ENCODE peak calls at places on chromosome 6, in seven cellular contexts. A, K, Y, D, F, S and J are unnamed samples.

GRCh38 chr6:159916752-159917151 is 26.0 kb downstream of the MAS1 start:
- DNase-seq in D (no peak), S (no peak), A (no peak), Y (no peak), K (no peak), F (no peak), J (no peak)

GRCh38 chr6:104940881-104941693 is 15.8 kb upstream of the LIN28B start:
- DNase-seq in S (no peak), F (no peak), K (peak), Y (peak), A (peak), D (no peak), J (no peak)

GRCh38 chr6:2749972-2750600 is 636 bp downstream of the MYLK4 start:
- DNase-seq in D (no peak), Y (peak), S (peak), A (peak), F (peak), K (peak), J (no peak)

GRCh38 chr6:30443657-30444450 is 45.5 kb upstream of the HLA-E start:
- DNase-seq in A (peak), K (peak), S (no peak), D (no peak), Y (peak), F (no peak), J (no peak)

GRCh38 chr6:37761872-37762271 is 57.7 kb upstream of the ZFAND3 start:
- DNase-seq in K (no peak), A (no peak), Y (no peak), D (no peak), S (no peak), F (no peak), J (no peak)

GRCh38 chr6:130676077-130676772 is 151.0 kb upstream of the SMLR1 start:
- DNase-seq in S (no peak), Y (no peak), K (peak), F (no peak), D (no peak), A (no peak), J (no peak)

GRCh38 chr6:7624781-7625710 is 35.0 kb downstream of the SNRNP48 start:
- DNase-seq in A (no peak), D (no peak), F (no peak), S (no peak), K (no peak), Y (no peak), J (peak)

GRCh38 chr6:165900970-165901369 is 237.9 kb upstream of the PDE10A start:
- DNase-seq in F (no peak), K (no peak), D (no peak), Y (no peak), A (no peak), S (no peak), J (no peak)

GRCh38 chr6:73903155-73903554 is 207.2 kb downstream of the CD109 start:
- DNase-seq in K (no peak), S (no peak), A (no peak), F (no peak), D (no peak), Y (no peak), J (no peak)

GRCh38 chr6:40810176-40810575 is 223.0 kb upstream of the LRFN2 start:
- DNase-seq in A (no peak), Y (no peak), K (no peak), F (no peak), D (no peak), S (no peak), J (no peak)

GRCh38 chr6:152334555-152334954 is 302.6 kb downstream of the SYNE1 start:
- DNase-seq in A (no peak), S (no peak), F (no peak), K (no peak), Y (no peak), D (no peak), J (no peak)

GRCh38 chr6:149965191-149966020 is 1.7 kb downstream of the ULBP1 start:
- DNase-seq in S (no peak), Y (no peak), D (no peak), F (no peak), K (no peak), A (no peak), J (no peak)

GRCh38 chr6:158634695-158635426 is 9.7 kb downstream of the DYNLT1 start:
- DNase-seq in S (no peak), A (no peak), F (no peak), D (no peak), K (no peak), Y (no peak), J (no peak)

GRCh38 chr6:161168281-161168891 is 105.5 kb downstream of the AGPAT4 start:
- DNase-seq in Y (peak), A (peak), D (no peak), F (peak), S (no peak), K (peak), J (peak)

GRCh38 chr6:144710207-144710606 is 425.1 kb downstream of the UTRN start:
- DNase-seq in D (no peak), S (no peak), F (no peak), Y (peak), K (peak), A (peak), J (no peak)

GRCh38 chr6:36825452-36825851 is 13.8 kb downstream of the CPNE5 start:
- DNase-seq in A (no peak), Y (no peak), S (no peak), F (no peak), D (no peak), K (no peak), J (no peak)

GRCh38 chr6:11494786-11495564 is 42.6 kb upstream of the TMEM170B start:
- DNase-seq in S (no peak), K (no peak), F (no peak), D (no peak), Y (no peak), A (no peak), J (no peak)

GRCh38 chr6:52263709-52264320 is 19.5 kb upstream of the IL17F start:
- DNase-seq in K (peak), F (peak), D (peak), S (peak), A (peak), Y (peak), J (peak)

GRCh38 chr6:41074692-41075436 is 2.1 kb downstream of the NFYA start:
- DNase-seq in S (peak), K (peak), D (peak), F (no peak), Y (peak), A (peak), J (no peak)

GRCh38 chr6:13485923-13486557 is 1.4 kb downstream of the GFOD1 start:
- DNase-seq in F (no peak), Y (peak), K (peak), S (peak), D (peak), A (peak), J (no peak)

GRCh38 chr6:155389130-155389529 is 66.5 kb downstream of the NOX3 start:
- DNase-seq in F (no peak), A (no peak), D (no peak), K (peak), S (no peak), Y (peak), J (no peak)

GRCh38 chr6:40387871-40388264 is 199.3 kb downstream of the LRFN2 start:
- DNase-seq in S (no peak), A (no peak), D (no peak), Y (no peak), K (no peak), F (peak), J (no peak)

GRCh38 chr6:74066168-74066871 is 370.3 kb downstream of the CD109 start:
- DNase-seq in S (no peak), K (no peak), Y (peak), D (no peak), F (no peak), A (peak), J (no peak)

GRCh38 chr6:55919909-55920308 is 44.5 kb upstream of the BMP5 start:
- DNase-seq in S (no peak), A (no peak), D (no peak), K (no peak), F (no peak), Y (no peak), J (no peak)

GRCh38 chr6:57040011-57040410 is 6.5 kb upstream of the KIAA1586 start:
- DNase-seq in F (no peak), A (no peak), D (no peak), K (no peak), Y (no peak), S (no peak), J (no peak)
- TF ChIP-seq CTCF in F (no peak), A (peak), D (no peak), K (no peak), Y (no peak), S (no peak), J (no peak)

DNA sequence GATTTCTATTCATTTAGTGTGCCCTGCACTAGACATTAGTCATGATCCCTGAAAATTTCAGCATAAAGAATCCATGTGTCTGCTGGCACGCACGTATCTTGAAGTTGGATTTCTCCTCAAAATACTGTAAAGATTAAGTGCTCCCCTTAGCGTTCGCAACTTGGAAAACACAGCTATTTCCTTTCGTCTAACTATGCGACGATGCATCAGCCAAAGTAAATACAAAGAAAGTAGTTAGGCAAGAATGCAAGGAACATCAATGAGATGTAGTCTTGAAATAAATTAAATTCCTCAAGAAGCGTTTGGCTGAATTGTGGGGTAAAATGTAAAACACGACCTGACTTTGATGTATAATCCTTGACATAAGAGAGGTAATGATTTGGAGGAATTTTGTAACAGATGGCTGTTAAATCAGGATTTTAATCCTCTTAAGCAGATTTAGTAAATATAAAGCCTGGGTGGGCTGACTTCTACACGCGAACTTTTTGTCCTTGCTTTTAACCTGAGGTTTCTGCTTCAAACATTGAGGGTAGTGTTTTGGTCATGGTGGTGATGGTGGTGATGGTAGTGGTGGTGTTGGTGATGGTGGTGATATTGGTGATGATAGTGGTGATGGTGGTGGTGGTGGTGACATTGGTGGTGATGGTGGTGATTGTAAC is 88.2 kb downstream of the FOXF2 start:
- DNase-seq in D (no peak), Y (peak), S (no peak), F (no peak), K (peak), A (peak), J (peak)
- H3K4me3 ChIP-seq in D (no peak), Y (no peak), S (no peak), F (no peak), K (no peak), A (no peak), J (no peak)

DNA sequence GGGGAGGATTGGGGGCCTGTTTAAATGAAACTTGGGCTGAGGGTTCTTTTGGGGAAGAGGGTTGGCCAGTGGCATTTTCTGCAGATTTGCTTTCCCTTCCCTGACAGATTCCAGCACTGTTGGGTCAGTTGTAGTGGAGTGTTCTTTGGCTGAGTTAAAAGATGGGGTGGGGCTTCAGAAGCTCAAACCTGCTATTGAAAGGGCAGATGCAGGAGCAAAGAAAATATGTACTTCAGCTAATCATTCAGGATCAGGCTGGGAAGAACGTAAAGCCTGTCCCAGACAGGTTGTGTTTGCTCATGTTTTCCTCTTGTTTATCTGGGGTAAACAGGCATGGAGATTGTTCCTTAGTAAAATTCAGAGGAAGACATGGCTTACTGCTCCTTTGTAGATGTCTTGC is 2.5 kb downstream of the SASH1 start:
- DNase-seq in F (no peak), D (no peak), Y (no peak), A (no peak), K (no peak), S (peak), J (peak)
- TF ChIP-seq CTCF in F (no peak), D (no peak), Y (no peak), A (no peak), K (no peak), S (no peak), J (no peak)

DNA sequence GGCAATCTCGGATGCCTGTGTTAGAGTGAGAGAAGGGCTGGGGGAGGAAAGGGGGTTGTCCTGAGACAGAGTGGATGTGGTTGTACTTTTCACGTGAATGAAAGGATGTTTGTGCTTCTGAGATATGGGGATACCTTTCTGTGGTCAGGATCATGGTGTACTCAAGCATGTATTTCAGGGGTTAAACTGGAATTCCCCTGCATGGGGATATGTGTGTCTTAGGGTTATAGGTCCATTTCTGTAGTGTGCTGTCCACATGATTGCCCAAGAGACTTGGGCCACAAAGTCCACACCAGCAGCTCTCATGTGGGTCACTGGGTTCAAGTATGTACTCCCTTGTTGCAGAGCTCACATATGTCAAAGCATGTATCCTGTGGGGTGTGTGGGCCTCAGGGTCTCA is 10.5 kb downstream of the SYNGAP1 start:
- DNase-seq in A (no peak), F (no peak), K (no peak), Y (no peak), S (no peak), D (no peak), J (no peak)
- H3K4me3 ChIP-seq in A (no peak), F (no peak), K (no peak), Y (no peak), S (no peak), D (no peak), J (no peak)

DNA sequence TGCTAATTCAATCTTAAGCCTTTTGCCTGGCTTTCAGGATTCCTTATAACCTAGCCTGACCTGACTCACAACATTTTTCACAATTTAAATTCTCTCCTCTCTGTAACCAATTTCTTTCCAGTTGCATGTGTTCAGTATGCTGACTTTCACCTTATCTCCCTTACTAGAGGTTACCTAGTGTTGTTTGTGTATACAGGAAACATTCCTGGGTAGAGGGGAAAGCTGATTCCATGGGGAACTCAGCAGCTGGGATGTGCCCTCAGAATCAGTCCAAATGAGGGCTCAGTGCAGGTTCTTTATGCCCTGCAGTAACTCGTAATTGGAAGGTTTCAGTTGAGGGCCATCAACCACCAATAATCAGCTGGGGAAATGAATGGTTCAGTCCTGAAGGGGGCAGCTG is 18.5 kb downstream of the PKIB start:
- DNase-seq in K (no peak), A (no peak), Y (no peak), S (no peak), D (no peak), F (no peak), J (no peak)
- TF ChIP-seq CTCF in K (no peak), A (no peak), Y (no peak), S (no peak), D (no peak), F (no peak), J (no peak)

GRCh38 chr6:111088668-111089003 is 1.3 kb downstream of the SLC16A10 start:
- DNase-seq in F (no peak), S (no peak), A (no peak), Y (no peak), K (no peak), D (no peak), J (no peak)

GRCh38 chr6:111087871-111088667 is 766 bp downstream of the SLC16A10 start:
- DNase-seq in K (no peak), D (peak), A (peak), Y (no peak), F (no peak), S (no peak), J (no peak)

GRCh38 chr6:111087106-111087835 is at the start of gene SLC16A10:
- DNase-seq in A (peak), D (peak), F (peak), Y (no peak), K (no peak), S (peak), J (no peak)

GRCh38 chr6:111090766-111091165 is 3.5 kb downstream of the SLC16A10 start:
- DNase-seq in Y (no peak), F (no peak), D (no peak), S (no peak), A (no peak), K (no peak), J (no peak)

GRCh38 chr6:111086685-111087084 is 618 bp upstream of the SLC16A10 start:
- DNase-seq in S (no peak), Y (no peak), D (no peak), A (no peak), K (peak), F (no peak), J (no peak)
- H3K4me3 ChIP-seq in S (peak), Y (no peak), D (peak), A (peak), K (peak), F (no peak), J (peak)

GRCh38 chr6:31901953-31902643 is at the start of gene ZBTB12:
- DNase-seq in K (peak), A (peak), Y (peak), D (peak), F (peak), S (peak), J (peak)

GRCh38 chr6:31907158-31907813 is 5.4 kb upstream of the ZBTB12 start:
- DNase-seq in Y (peak), K (peak), S (no peak), F (no peak), A (peak), D (no peak), J (no peak)

GRCh38 chr6:31906122-31906521 is 4.2 kb upstream of the ZBTB12 start:
- DNase-seq in A (no peak), K (no peak), Y (no peak), S (no peak), F (no peak), D (no peak), J (no peak)

GRCh38 chr6:31903957-31904356 is 2.1 kb upstream of the ZBTB12 start:
- DNase-seq in F (no peak), K (peak), Y (peak), S (no peak), A (peak), D (no peak), J (no peak)

GRCh38 chr6:31905041-31905440 is 3.2 kb upstream of the ZBTB12 start:
- DNase-seq in K (no peak), Y (no peak), F (no peak), S (no peak), A (no peak), D (no peak), J (no peak)
- TF ChIP-seq CTCF in K (no peak), Y (no peak), F (no peak), S (no peak), A (no peak), D (no peak), J (no peak)